ENCODE peak calls at places on chromosome 5, in nine cellular contexts. O, J, H, V, U, F, I, W and M are unnamed samples.

GRCh38 chr5:154761062-154761740 is 6.0 kb downstream of the LARP1 start:
- DNase-seq in V (no peak), O (no peak), U (no peak), H (no peak), W (no peak), F (no peak), I (no peak), J (no peak), M (no peak)

GRCh38 chr5:127320032-127320945 is 29.7 kb downstream of the MEGF10 start:
- DNase-seq in H (no peak), I (no peak), W (no peak), V (no peak), O (no peak), U (no peak), J (no peak), F (peak), M (no peak)

GRCh38 chr5:56862909-56863308 is 46.5 kb upstream of the SETD9 start:
- DNase-seq in W (no peak), V (no peak), J (no peak), U (peak), O (no peak), F (no peak), H (no peak), I (no peak), M (no peak)

GRCh38 chr5:18465833-18466681 is 831.8 kb downstream of the TAF11L14 start:
- DNase-seq in W (peak), H (peak), V (peak), F (peak), J (no peak), I (no peak), O (peak), U (peak), M (peak)

GRCh38 chr5:135214897-135215616 is 181.0 kb upstream of the PITX1 start:
- DNase-seq in U (peak), V (no peak), W (no peak), H (no peak), J (no peak), F (peak), I (no peak), O (peak), M (no peak)

GRCh38 chr5:59893436-59894227 is at the start of gene PDE4D:
- DNase-seq in J (peak), H (peak), W (no peak), O (peak), V (peak), U (peak), I (peak), F (peak), M (peak)

GRCh38 chr5:81749562-81750307 is 1.2 kb downstream of the SSBP2 start:
- DNase-seq in O (no peak), W (no peak), J (peak), U (peak), H (peak), V (peak), I (peak), F (peak), M (peak)

GRCh38 chr5:150300496-150301169 is 2.1 kb downstream of the ARSI start:
- DNase-seq in O (no peak), J (no peak), I (no peak), F (no peak), H (no peak), V (no peak), W (no peak), U (no peak), M (no peak)

GRCh38 chr5:14322437-14323187 is 179.5 kb downstream of the TRIO start:
- DNase-seq in W (no peak), H (no peak), I (no peak), J (no peak), U (no peak), O (no peak), F (no peak), V (no peak), M (no peak)

GRCh38 chr5:125634242-125634835 is 788.9 kb upstream of the GRAMD2B start:
- DNase-seq in U (no peak), F (no peak), J (no peak), I (no peak), H (no peak), O (no peak), V (no peak), W (no peak), M (no peak)

DNA sequence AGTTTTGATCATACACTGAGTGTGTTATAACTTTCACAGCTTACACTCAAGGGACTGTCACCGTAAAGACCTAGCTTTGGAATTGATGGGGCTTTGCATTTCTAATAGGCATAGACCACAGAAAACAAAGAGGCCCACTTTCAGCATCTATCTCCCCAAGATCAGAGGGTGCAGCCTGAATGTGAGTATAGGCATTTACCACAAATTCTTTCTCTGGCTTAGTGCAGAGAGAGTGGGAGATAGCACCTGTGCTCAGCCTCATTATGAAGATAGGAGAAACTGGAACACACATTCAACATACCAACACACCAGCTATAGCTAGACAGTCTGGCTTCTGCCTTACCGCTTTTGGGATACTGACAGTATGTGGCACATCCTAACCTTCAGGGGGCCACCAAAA is 783.4 kb upstream of the GRAMD2B start:
- DNase-seq in V (no peak), O (no peak), U (no peak), J (no peak), H (no peak), F (no peak), I (no peak), W (no peak), M (no peak)
- TF ChIP-seq CTCF in V (no peak), O (no peak), U (no peak), J (no peak), H (no peak), F (no peak), I (no peak), W (no peak), M (no peak)

GRCh38 chr5:163913548-163913947 is 408.1 kb downstream of the MAT2B start:
- DNase-seq in F (peak), H (no peak), J (no peak), O (peak), W (no peak), V (no peak), I (no peak), U (peak), M (no peak)
- TF ChIP-seq CTCF in F (peak), H (peak), J (no peak), O (peak), W (no peak), V (no peak), I (no peak), U (no peak), M (no peak)

GRCh38 chr5:6747103-6747502 is 33.9 kb downstream of the TENT4A start:
- DNase-seq in W (no peak), I (no peak), H (no peak), U (no peak), J (no peak), F (no peak), V (no peak), O (no peak), M (no peak)

GRCh38 chr5:6748142-6748541 is 34.9 kb downstream of the TENT4A start:
- DNase-seq in J (no peak), U (no peak), O (no peak), V (no peak), W (no peak), F (no peak), I (no peak), H (no peak), M (no peak)

GRCh38 chr5:6746244-6746643 is 33.0 kb downstream of the TENT4A start:
- DNase-seq in V (no peak), W (no peak), H (no peak), J (no peak), I (no peak), U (no peak), O (no peak), F (no peak), M (no peak)

GRCh38 chr5:6744841-6745705 is 31.8 kb downstream of the TENT4A start:
- DNase-seq in V (no peak), I (no peak), O (no peak), J (no peak), U (no peak), H (no peak), W (no peak), F (no peak), M (no peak)

GRCh38 chr5:6745706-6746217 is 32.5 kb downstream of the TENT4A start:
- DNase-seq in H (no peak), I (no peak), J (no peak), F (peak), U (peak), O (peak), W (peak), V (no peak), M (no peak)
- TF ChIP-seq CTCF in H (peak), I (peak), J (peak), F (peak), U (peak), O (peak), W (peak), V (peak), M (peak)

GRCh38 chr5:10789726-10790125 is 28.7 kb upstream of the DAP start:
- DNase-seq in V (no peak), H (no peak), F (peak), W (no peak), J (no peak), I (no peak), O (peak), U (peak), M (no peak)

GRCh38 chr5:10792336-10792735 is 31.3 kb upstream of the DAP start:
- DNase-seq in W (no peak), V (no peak), H (no peak), F (no peak), U (no peak), I (no peak), J (no peak), O (no peak), M (no peak)

GRCh38 chr5:10797246-10797645 is 36.2 kb upstream of the DAP start:
- DNase-seq in W (no peak), F (peak), O (peak), I (no peak), J (no peak), U (peak), H (no peak), V (no peak), M (no peak)

GRCh38 chr5:10789021-10789420 is 28.0 kb upstream of the DAP start:
- DNase-seq in F (peak), U (peak), O (peak), J (no peak), H (no peak), V (no peak), I (no peak), W (no peak), M (no peak)

DNA sequence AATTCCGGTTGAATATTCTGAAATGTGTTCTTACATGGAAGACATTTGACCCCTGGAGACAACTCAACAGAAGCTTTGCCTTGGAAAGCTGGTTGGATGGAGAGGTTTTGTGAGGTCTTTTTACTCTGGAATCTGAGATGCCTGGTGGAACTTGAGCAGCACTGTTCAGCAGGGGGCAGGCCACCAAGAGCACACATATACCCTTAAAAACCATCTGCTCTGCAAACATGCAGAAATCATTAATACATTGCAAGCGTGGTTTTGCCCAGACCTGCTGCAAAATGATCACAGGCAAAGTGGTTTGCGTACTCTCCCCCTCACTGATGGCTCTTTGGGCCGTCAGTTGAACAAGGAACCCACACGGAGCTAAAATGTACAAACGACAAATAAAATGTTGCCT is 32.8 kb upstream of the DAP start:
- DNase-seq in I (no peak), H (no peak), J (no peak), O (no peak), V (no peak), F (no peak), U (no peak), W (no peak), M (no peak)
- TF ChIP-seq CTCF in I (no peak), H (no peak), J (no peak), O (no peak), V (no peak), F (no peak), U (no peak), W (peak), M (no peak)

GRCh38 chr5:131633830-131634229 is 1.2 kb downstream of the RAPGEF6 start:
- DNase-seq in F (no peak), O (no peak), W (no peak), U (no peak), I (no peak), V (no peak), J (no peak), H (no peak), M (no peak)

GRCh38 chr5:131634666-131634995 is 398 bp downstream of the RAPGEF6 start:
- DNase-seq in F (peak), W (no peak), O (no peak), J (no peak), I (no peak), H (peak), V (peak), U (peak), M (peak)

GRCh38 chr5:131637694-131638093 is 2.7 kb upstream of the RAPGEF6 start:
- DNase-seq in H (no peak), I (no peak), J (no peak), F (no peak), O (no peak), U (no peak), V (no peak), W (no peak), M (no peak)

GRCh38 chr5:131635755-131636479 is 888 bp upstream of the RAPGEF6 start:
- DNase-seq in H (peak), V (no peak), I (peak), W (no peak), U (no peak), J (no peak), F (peak), O (no peak), M (no peak)

GRCh38 chr5:131634996-131635754 is at the start of gene RAPGEF6:
- DNase-seq in I (peak), W (peak), U (peak), F (peak), H (peak), J (peak), V (peak), O (peak), M (peak)
- TF ChIP-seq CTCF in I (peak), W (no peak), U (no peak), F (no peak), H (peak), J (no peak), V (peak), O (no peak), M (no peak)

DNA sequence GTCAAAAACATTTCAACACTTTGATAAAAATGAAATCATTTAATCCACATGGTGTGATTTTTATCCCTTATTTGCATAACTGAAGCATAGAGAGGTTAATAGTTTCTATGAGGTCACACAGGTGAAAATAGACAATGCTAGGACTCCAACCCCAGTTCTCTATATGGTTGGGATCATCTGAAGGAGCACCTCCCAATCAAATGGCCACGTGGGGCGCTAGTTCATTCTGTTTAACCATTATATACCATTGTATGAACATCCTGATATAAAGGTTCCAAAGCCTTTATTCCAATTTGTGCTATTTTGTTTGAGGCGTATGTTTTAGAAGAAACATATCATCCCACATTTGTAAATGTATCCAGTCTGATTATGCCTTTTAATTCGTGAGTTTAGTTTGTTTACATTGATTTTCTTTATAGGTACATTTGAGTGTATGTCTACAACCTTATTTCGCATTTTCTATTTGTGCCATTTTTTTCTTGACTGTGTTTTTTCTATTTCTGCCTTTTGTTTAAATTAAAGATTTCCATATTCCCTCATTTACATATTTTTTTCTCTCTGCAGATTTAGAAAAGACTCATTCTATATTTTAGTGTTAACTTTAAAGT is 1092.0 kb downstream of the MAT2B start:
- DNase-seq in H (no peak), W (no peak), F (no peak), I (no peak), V (peak), O (no peak), U (no peak), J (no peak), M (peak)
- TF ChIP-seq CTCF in H (peak), W (peak), F (no peak), I (no peak), V (peak), O (no peak), U (no peak), J (no peak), M (peak)

GRCh38 chr5:141245250-141245717 is at the start of gene PCDHB15:
- DNase-seq in U (no peak), H (peak), V (peak), W (no peak), I (no peak), O (no peak), J (no peak), F (peak), M (peak)
- TF ChIP-seq CTCF in U (peak), H (peak), V (peak), W (no peak), I (peak), O (no peak), J (peak), F (no peak), M (peak)

GRCh38 chr5:93741136-93741811 is at the start of gene POU5F2:
- DNase-seq in W (no peak), H (no peak), I (no peak), O (no peak), U (no peak), J (no peak), V (no peak), F (no peak), M (no peak)
- TF ChIP-seq CTCF in W (peak), H (no peak), I (no peak), O (no peak), U (no peak), J (no peak), V (no peak), F (no peak), M (no peak)

GRCh38 chr5:180898621-180899246 is at the start of gene BTNL8:
- DNase-seq in J (no peak), W (no peak), F (no peak), H (no peak), I (no peak), U (no peak), V (no peak), O (no peak), M (no peak)
- TF ChIP-seq CTCF in J (no peak), W (no peak), F (no peak), H (no peak), I (no peak), U (no peak), V (no peak), O (no peak), M (no peak)

DNA sequence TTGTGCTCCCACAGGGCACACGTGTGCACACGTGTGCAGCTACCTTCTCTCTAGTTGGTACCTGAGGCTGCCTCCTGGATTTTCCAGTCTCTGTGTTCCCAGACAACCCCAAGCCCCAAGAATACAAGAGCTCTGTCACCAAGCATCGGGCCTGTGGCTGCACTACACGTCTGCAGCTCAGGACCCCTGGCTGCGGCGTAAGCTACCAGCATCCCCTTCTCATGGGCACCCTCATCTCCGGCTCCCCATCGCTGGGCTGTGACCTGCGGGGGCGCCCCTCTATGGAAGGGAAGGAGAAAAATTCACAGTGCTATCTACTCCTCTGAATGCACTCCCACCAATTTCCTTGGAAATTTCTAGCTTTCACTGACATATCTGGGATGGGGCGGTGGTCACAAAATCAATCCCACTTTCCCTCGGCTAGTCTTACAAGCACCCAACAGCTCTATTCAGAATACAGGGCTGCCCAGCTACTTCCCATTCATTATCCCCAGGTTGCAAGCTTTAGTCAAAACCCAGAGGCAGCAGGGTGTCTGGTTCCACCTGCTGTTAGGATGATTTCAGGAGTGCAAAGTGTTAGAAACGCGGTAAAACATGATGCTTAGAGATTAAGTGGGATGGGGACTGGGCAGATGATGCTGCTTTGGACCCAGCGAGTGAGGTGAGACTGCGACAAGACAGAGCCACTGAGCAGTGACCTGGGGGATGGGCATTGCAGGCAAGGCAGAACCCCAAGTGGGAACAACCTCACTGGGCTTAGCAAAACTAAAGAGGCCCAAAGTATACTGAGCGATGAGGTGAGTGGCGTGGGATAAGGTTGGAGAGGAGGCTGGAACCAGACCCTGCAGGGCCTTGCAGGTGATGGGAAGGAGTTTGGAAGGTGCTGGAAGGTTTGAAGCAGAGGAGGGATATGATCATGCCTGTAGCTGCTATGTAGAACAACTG is 121.7 kb downstream of the KCNIP1 start:
- DNase-seq in J (no peak), W (no peak), F (no peak), O (no peak), H (no peak), I (no peak), V (no peak), U (no peak), M (no peak)
- TF ChIP-seq CTCF in J (no peak), W (no peak), F (no peak), O (no peak), H (no peak), I (no peak), V (no peak), U (no peak), M (no peak)